ENCODE peak calls at places on chromosomes 11 and 22, in five cellular contexts. D is activated naive CD4-positive, alpha-beta T cell treated with anti-CD3 and anti-CD28 coated beads, Interleukin-2, amount 50 U/mL, for 72 hours; L is natural killer cell treated with Interleukin-12 subunit alpha and Interleukin-12 subunit beta and Interleukin-15 and Interleukin-18, amount 100 ng/mL, for 72 hours; J is Right ventricle myocardium inferior; N is psoas muscle. U is an unnamed sample.

GRCh38 chr22:27866136-27867091 is 52.6 kb downstream of the PITPNB start:
- ATAC-seq in D (no peak), N (peak), L (no peak), J (peak), U (peak)

GRCh38 chr22:46803031-46803880 is 40.8 kb downstream of the TBC1D22A start:
- ATAC-seq in N (peak), J (peak), L (peak), D (peak), U (peak)

GRCh38 chr22:41816241-41816640 is 15.8 kb downstream of the CCDC134 start:
- ATAC-seq in N (peak), L (no peak), J (no peak), D (no peak), U (no peak)

GRCh38 chr11:44316388-44317240 is 6.7 kb upstream of the ALX4 start:
- ATAC-seq in J (no peak), N (peak), L (no peak), D (no peak), U (no peak)

GRCh38 chr11:34501500-34501899 is 12.1 kb downstream of the ELF5 start:
- ATAC-seq in J (peak), N (no peak), D (no peak), L (no peak), U (no peak)

GRCh38 chr11:19658344-19658743 is 54.3 kb upstream of the NAV2 start:
- ATAC-seq in N (no peak), D (no peak), L (no peak), J (no peak), U (no peak)

GRCh38 chr11:19393119-19393518 is 152.4 kb upstream of the E2F8 start:
- ATAC-seq in J (no peak), L (no peak), N (no peak), D (no peak), U (no peak)

GRCh38 chr22:26585104-26585790 is 4.7 kb downstream of the TPST2 start:
- ATAC-seq in N (peak), D (no peak), L (no peak), J (peak), U (no peak)

GRCh38 chr22:31692186-31692886 is 30.3 kb upstream of the PISD start:
- ATAC-seq in D (peak), N (no peak), L (peak), J (no peak), U (peak)

GRCh38 chr22:30434775-30435315 is 9.3 kb downstream of the MTFP1 start:
- ATAC-seq in N (no peak), J (no peak), D (no peak), L (no peak), U (no peak)

GRCh38 chr11:98625526-98625925 is 395.2 kb upstream of the CNTN5 start:
- ATAC-seq in L (no peak), J (no peak), D (no peak), N (no peak), U (no peak)

GRCh38 chr22:26168934-26169311 is 339 bp upstream of the SEZ6L start:
- ATAC-seq in D (no peak), N (peak), L (no peak), J (no peak), U (no peak)

GRCh38 chr11:19963697-19964340 is 196.5 kb downstream of the DBX1 start:
- ATAC-seq in J (peak), N (no peak), L (peak), D (peak), U (peak)

GRCh38 chr11:2380807-2381350 is 3.8 kb downstream of the CD81 start:
- ATAC-seq in J (peak), L (peak), N (no peak), D (no peak), U (no peak)

GRCh38 chr11:64093233-64094039 is 57.7 kb downstream of the FLRT1 start:
- ATAC-seq in J (no peak), L (no peak), N (no peak), D (no peak), U (no peak)

GRCh38 chr11:94639901-94640721 is 72.9 kb downstream of the PIWIL4 start:
- ATAC-seq in L (no peak), J (peak), D (no peak), N (no peak), U (no peak)

GRCh38 chr11:33622806-33623205 is 77.8 kb downstream of the C11orf91 start:
- ATAC-seq in J (no peak), L (no peak), D (no peak), N (no peak), U (peak)

GRCh38 chr11:70327717-70328116 is 57.2 kb downstream of the PPFIA1 start:
- ATAC-seq in N (no peak), J (no peak), D (no peak), L (no peak), U (no peak)